ENCODE peak calls at places on chromosomes 13 and 19, in nine cellular contexts. Y is NCI-H2029 treated with DMSO at 0.1 percent for 48 hours; L is posterior cingulate gyrus; B is stimulated activated CD4-positive, alpha-beta T cell treated with anti-CD3 and anti-CD28 coated beads, Interleukin-15, amount 100 ng/mL, for 1 hour; K is effector CD4-positive, alpha-beta T cell; V is AML-193; W is OCI-LY7; N is ascending aorta; J is CD4-positive, CD25-positive, alpha-beta regulatory T cell. M is an unnamed sample.

GRCh38 chr13:50735071-50735470 is 108.4 kb downstream of the DLEU7 start:
- DNase-seq in Y (no peak), L (no peak), B (no peak), K (no peak), V (no peak), W (no peak), N (no peak), J (no peak), M (no peak)

GRCh38 chr13:113458218-113459065 is 5.2 kb upstream of the ADPRHL1 start:
- DNase-seq in Y (no peak), L (no peak), B (no peak), K (no peak), V (no peak), W (no peak), N (no peak), J (no peak), M (no peak)

GRCh38 chr19:46081928-46082727 is 41.3 kb upstream of the IGFL4 start:
- DNase-seq in Y (peak), L (no peak), B (no peak), K (no peak), V (peak), W (peak), N (no peak), J (no peak), M (no peak)

GRCh38 chr13:20580257-20580656 is 13.3 kb downstream of the IFT88 start:
- DNase-seq in Y (no peak), L (no peak), B (no peak), K (no peak), V (no peak), W (no peak), N (no peak), J (no peak), M (no peak)

GRCh38 chr19:45403781-45404556 is 900 bp downstream of the PPP1R13L start:
- DNase-seq in Y (no peak), L (peak), B (peak), K (peak), V (peak), W (peak), N (peak), J (peak), M (no peak)

GRCh38 chr19:12838182-12838890 is at the start of gene MAST1:
- DNase-seq in Y (no peak), L (peak), B (no peak), K (peak), V (peak), W (peak), N (no peak), J (peak), M (no peak)

GRCh38 chr13:70613295-70613694 is 505.0 kb upstream of the KLHL1 start:
- DNase-seq in Y (no peak), L (no peak), B (no peak), K (no peak), V (peak), W (no peak), N (no peak), J (no peak), M (no peak)

GRCh38 chr19:6062274-6062673 is 48.0 kb downstream of the RFX2 start:
- DNase-seq in Y (no peak), L (no peak), B (no peak), K (peak), V (peak), W (no peak), N (peak), J (peak), M (peak)

GRCh38 chr13:60016229-60016628 is 147.5 kb downstream of the DIAPH3 start:
- DNase-seq in Y (no peak), L (no peak), B (no peak), K (no peak), V (no peak), W (no peak), N (no peak), J (no peak), M (no peak)

M was measured in CD14-positive monocyte.